ENCODE peak calls at places on chromosomes 6 and 20, in six cellular contexts. G, C, Y, L, A and J are unnamed samples.

GRCh38 chr6:141133346-141133745 is 999.4 kb upstream of the GJE1 start:
- DNase-seq in Y (peak; percentile 2), A (no peak), G (no peak), C (no peak), L (peak; percentile 3), J (no peak)

GRCh38 chr6:20873425-20874190 is 339.4 kb downstream of the CDKAL1 start:
- DNase-seq in Y (peak; percentile 16), C (no peak), A (no peak), L (no peak), G (no peak), J (peak; percentile 83)

GRCh38 chr6:112235956-112236355 is 18.4 kb downstream of the LAMA4 start:
- DNase-seq in A (no peak), L (peak; percentile 83), Y (peak; percentile 72), G (no peak), C (no peak), J (no peak)

GRCh38 chr20:25223179-25223661 is 24.7 kb upstream of the PYGB start:
- DNase-seq in A (peak; percentile 37), G (peak; percentile 87), L (peak; percentile 97), C (no peak), Y (peak; percentile 96), J (peak; percentile 97)

GRCh38 chr6:138374815-138375214 is 2.9 kb upstream of the SMIM28 start:
- DNase-seq in A (no peak), G (no peak), L (no peak), Y (no peak), C (no peak), J (no peak)

GRCh38 chr6:80698459-80698858 is 592.0 kb downstream of the BCKDHB start:
- DNase-seq in G (no peak), Y (no peak), A (no peak), C (no peak), L (no peak), J (no peak)

GRCh38 chr6:159090530-159091306 is 45.9 kb upstream of the TAGAP start:
- DNase-seq in G (no peak), A (no peak), C (peak; percentile 40), L (no peak), Y (no peak), J (no peak)

GRCh38 chr6:160667854-160668481 is 3.9 kb upstream of the LPA start:
- DNase-seq in C (peak; percentile 75), A (no peak), Y (no peak), L (no peak), G (no peak), J (peak; percentile 77)

GRCh38 chr20:19026121-19026878 is 186.1 kb upstream of the SLC24A3 start:
- DNase-seq in G (no peak), Y (no peak), L (no peak), C (peak; percentile 29), A (no peak), J (no peak)

GRCh38 chr20:58044286-58044685 is 184.2 kb downstream of the ANKRD60 start:
- DNase-seq in L (no peak), Y (no peak), C (peak; percentile 16), G (no peak), A (no peak), J (no peak)

GRCh38 chr20:39885975-39886649 is 802.9 kb downstream of the MAFB start:
- DNase-seq in G (peak; percentile 85), C (peak; percentile 66), Y (peak; percentile 82), L (peak; percentile 88), A (peak; percentile 40), J (peak; percentile 95)

GRCh38 chr6:12010635-12011275 is 1.4 kb upstream of the HIVEP1 start:
- DNase-seq in A (peak; percentile 73), G (peak; percentile 55), C (peak; percentile 86), L (no peak), Y (no peak), J (peak; percentile 91)

GRCh38 chr6:112640895-112641294 is 293.8 kb downstream of the RFPL4B start:
- DNase-seq in Y (peak; percentile 60), C (no peak), G (no peak), L (peak; percentile 68), A (no peak), J (no peak)

GRCh38 chr6:15389079-15389758 is 143.3 kb downstream of the JARID2 start:
- DNase-seq in G (no peak), A (no peak), Y (peak; percentile 36), C (no peak), L (peak; percentile 21), J (no peak)

GRCh38 chr6:144415835-144416237 is 130.7 kb downstream of the UTRN start:
- DNase-seq in Y (peak; percentile 44), L (peak; percentile 84), G (no peak), C (no peak), A (no peak), J (no peak)

GRCh38 chr20:44644384-44645131 is 6.9 kb downstream of the ADA start:
- DNase-seq in A (no peak), G (peak; percentile 91), L (no peak), C (no peak), Y (peak; percentile 17), J (peak; percentile 40)

GRCh38 chr6:70073637-70074036 is 207.3 kb downstream of the COL19A1 start:
- DNase-seq in Y (no peak), A (no peak), G (no peak), L (no peak), C (no peak), J (no peak)

GRCh38 chr6:26322645-26323482 is 42.1 kb upstream of the BTN3A2 start:
- DNase-seq in A (no peak), L (peak; percentile 96), G (peak; percentile 80), C (peak; percentile 81), Y (peak; percentile 96), J (peak; percentile 95)

GRCh38 chr20:62360854-62361798 is 6.0 kb downstream of the LAMA5 start:
- DNase-seq in A (no peak), Y (no peak), L (no peak), C (peak; percentile 66), G (peak; percentile 65), J (peak; percentile 68)
- H2BK5ac ChIP-seq in A (peak overlapping the region; percentile 96), Y (no peak overlapping the region), L (no peak overlapping the region), C (peak overlapping the region; percentile 99), G (peak overlapping the region; percentile 71), J (peak overlapping the region; percentile 73)

DNA sequence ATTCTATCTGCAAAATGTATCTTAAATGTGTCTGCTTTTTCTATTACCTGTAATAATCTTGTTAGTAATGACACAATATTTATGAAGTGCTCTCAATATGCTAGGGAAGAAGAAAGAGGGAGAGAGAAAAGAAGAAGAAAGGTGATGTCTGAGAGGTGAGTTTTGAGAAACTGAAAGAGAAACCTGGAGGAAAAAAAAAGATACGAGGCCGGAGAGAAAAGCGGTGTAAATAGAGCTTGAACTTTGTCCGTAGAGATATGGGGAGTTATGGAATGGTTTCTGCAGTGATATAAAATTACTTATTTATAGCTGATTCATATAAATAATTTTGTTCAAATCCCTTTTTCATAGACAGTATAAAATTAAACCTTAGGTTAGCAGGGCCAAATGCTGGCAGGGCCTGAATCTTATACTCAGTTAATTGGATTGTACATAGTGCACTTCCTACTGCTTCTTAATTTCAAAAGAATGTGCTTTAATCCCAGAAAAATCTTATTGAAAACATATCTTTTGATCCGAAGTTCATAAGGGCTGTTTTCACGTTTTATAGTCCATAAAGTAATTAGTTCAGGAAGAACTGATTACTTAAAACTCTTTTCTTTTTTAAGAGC is 43.0 kb downstream of the MYB start:
- DNase-seq in A (no peak), Y (no peak), C (no peak), L (no peak), G (no peak), J (no peak)
- H3K4me3 ChIP-seq in A (no peak overlapping the region), Y (no peak overlapping the region), C (no peak overlapping the region), L (no peak overlapping the region), G (no peak overlapping the region), J (no peak overlapping the region)

GRCh38 chr6:43771210-43771857 is 1.3 kb downstream of the VEGFA start:
- DNase-seq in A (peak; percentile 26), Y (peak; percentile 59), G (peak; percentile 41), C (peak; percentile 66), L (peak; percentile 45), J (peak; percentile 57)

GRCh38 chr6:43771858-43772570 is 2.0 kb downstream of the VEGFA start:
- DNase-seq in G (no peak), L (no peak), Y (peak; percentile 57), A (peak; percentile 23), C (peak; percentile 78), J (peak; percentile 57)

GRCh38 chr6:43773050-43773956 is 3.3 kb downstream of the VEGFA start:
- DNase-seq in C (peak; percentile 74), L (peak; percentile 57), A (no peak), G (peak; percentile 26), Y (peak; percentile 58), J (peak; percentile 79)

GRCh38 chr6:43773981-43774775 is 4.2 kb downstream of the VEGFA start:
- DNase-seq in A (no peak), G (no peak), L (no peak), C (no peak), Y (no peak), J (no peak)

GRCh38 chr6:43772571-43773049 is 2.6 kb downstream of the VEGFA start:
- DNase-seq in A (peak; percentile 51), L (no peak), Y (peak; percentile 46), C (no peak), G (no peak), J (peak; percentile 83)
- H3K4ac ChIP-seq in A (peak overlapping the region; percentile 13), L (peak overlapping the region; percentile 98), Y (peak overlapping the region; percentile 71), C (no peak overlapping the region), G (peak overlapping the region; percentile 26), J (peak overlapping the region; percentile 56)

GRCh38 chr6:87154641-87155271 is 609 bp upstream of the ZNF292 start:
- DNase-seq in G (peak; percentile 47), A (no peak), Y (peak; percentile 91), L (peak; percentile 85), C (no peak), J (peak; percentile 80)

GRCh38 chr6:87151786-87152527 is 3.4 kb upstream of the ZNF292 start:
- DNase-seq in C (peak; percentile 85), Y (peak; percentile 66), L (peak; percentile 31), A (peak; percentile 52), G (peak; percentile 62), J (peak; percentile 77)

GRCh38 chr6:87155272-87155919 is at the start of gene ZNF292:
- DNase-seq in C (peak; percentile 96), Y (peak; percentile 96), L (peak; percentile 97), A (peak; percentile 95), G (peak; percentile 95), J (peak; percentile 99)

GRCh38 chr6:87152528-87152950 is 2.8 kb upstream of the ZNF292 start:
- DNase-seq in A (no peak), G (no peak), Y (no peak), C (peak; percentile 58), L (peak; percentile 16), J (no peak)

GRCh38 chr6:87155920-87156600 is 695 bp downstream of the ZNF292 start:
- DNase-seq in Y (peak; percentile 78), G (peak; percentile 34), C (peak; percentile 76), L (peak; percentile 46), A (peak; percentile 85), J (peak; percentile 88)
- H2BK5ac ChIP-seq in Y (no peak overlapping the region), G (peak overlapping the region; percentile 66), C (peak overlapping the region; percentile 98), L (peak overlapping the region; percentile 87), A (peak overlapping the region; percentile 99), J (peak overlapping the region; percentile 66)